ENCODE peak calls at places on chromosomes 1 and 21, in four cellular contexts. E, V, G and O are unnamed samples.
A peak's percentile ranks its signal among the peaks of the same experiment; 100 is the strongest.

GRCh38 chr1:16905112-16905855 is 9.5 kb downstream of the RNU1-2 start:
- DNase-seq in E (peak; percentile 71), V (peak; percentile 48), G (peak; percentile 91), O (peak; percentile 94)

GRCh38 chr1:16012590-16013219 is 5.1 kb downstream of the HSPB7 start:
- DNase-seq in E (peak; percentile 79), V (no peak), G (peak; percentile 80), O (peak; percentile 40)

GRCh38 chr1:26894263-26894662 is 4.2 kb upstream of the GPN2 start:
- DNase-seq in E (no peak), V (no peak), G (no peak), O (no peak)

GRCh38 chr1:9384751-9385245 is 92.1 kb downstream of the SPSB1 start:
- DNase-seq in E (no peak), V (no peak), G (peak; percentile 31), O (no peak)

GRCh38 chr1:110765640-110766335 is 91.0 kb upstream of the KCNA3 start:
- DNase-seq in E (peak; percentile 63), V (no peak), G (peak; percentile 68), O (peak; percentile 22)

GRCh38 chr1:65827346-65827745 is 34.7 kb downstream of the PDE4B start:
- DNase-seq in E (no peak), V (no peak), G (peak; percentile 65), O (no peak)

GRCh38 chr1:40341509-40342380 is 24.7 kb upstream of the COL9A2 start:
- DNase-seq in E (no peak), V (no peak), G (no peak), O (no peak)

GRCh38 chr21:43369124-43369523 is 57.8 kb downstream of the SIK1 start:
- DNase-seq in E (no peak), V (no peak), G (peak; percentile 95), O (no peak)

GRCh38 chr1:109890115-109890953 is 20.3 kb upstream of the CSF1 start:
- DNase-seq in E (peak; percentile 69), V (peak; percentile 62), G (no peak), O (no peak)

GRCh38 chr1:215877452-215877951 is 310.4 kb downstream of the KCTD3 start:
- DNase-seq in E (no peak), V (no peak), G (no peak), O (no peak)

GRCh38 chr1:197129698-197130097 is 16.8 kb downstream of the ASPM start:
- DNase-seq in E (no peak), V (no peak), G (no peak), O (no peak)

GRCh38 chr1:170309389-170310013 is 163.7 kb downstream of the NTMT2 start:
- DNase-seq in E (no peak), V (no peak), G (peak; percentile 96), O (no peak)